ENCODE peak calls at places on chromosome 10, in five cellular contexts. W is kidney tubule cell, G is T-cell, N is IMR-90, O is K562. Y is an unnamed sample.

GRCh38 chr10:52999681-53000080 is 227.1 kb upstream of the MBL2 start:
- DNase-seq in W (no peak), G (no peak), N (no peak), O (no peak), Y (no peak)

GRCh38 chr10:113045155-113046055 is 95.4 kb downstream of the TCF7L2 start:
- DNase-seq in O (no peak), N (peak; percentile 93), W (peak; percentile 88), G (no peak), Y (peak; percentile 94)

GRCh38 chr10:21172774-21173432 is 275.8 kb upstream of the NEBL start:
- DNase-seq in G (no peak), O (peak; percentile 14), N (no peak), W (peak; percentile 40), Y (no peak)

GRCh38 chr10:77737608-77738007 is 100.0 kb upstream of the KCNMA1 start:
- DNase-seq in N (peak; percentile 94), O (no peak), G (no peak), W (peak; percentile 97), Y (peak; percentile 97)

GRCh38 chr10:31749981-31750850 is 178.4 kb downstream of the ARHGAP12 start:
- DNase-seq in G (no peak), O (no peak), W (no peak), N (no peak), Y (no peak)

GRCh38 chr10:86599729-86600128 is 54.6 kb upstream of the OPN4 start:
- DNase-seq in N (no peak), O (no peak), G (no peak), W (no peak), Y (no peak)

GRCh38 chr10:111078505-111079185 is 1.8 kb downstream of the ADRA2A start:
- DNase-seq in W (no peak), N (no peak), G (no peak), O (no peak), Y (no peak)

GRCh38 chr10:14880201-14880600 is 1.5 kb downstream of the SUV39H2 start:
- DNase-seq in G (no peak), N (no peak), O (no peak), W (peak; percentile 6), Y (no peak)

GRCh38 chr10:131237991-131238651 is 73.4 kb downstream of the TCERG1L start:
- DNase-seq in W (no peak), N (no peak), O (no peak), G (no peak), Y (no peak)

GRCh38 chr10:43237631-43238446 is 29.0 kb downstream of the RASGEF1A start:
- DNase-seq in N (no peak), O (no peak), G (no peak), W (no peak), Y (no peak)

GRCh38 chr10:71665456-71665855 is 54.1 kb downstream of the C10orf105 start:
- DNase-seq in O (no peak), N (no peak), W (no peak), G (no peak), Y (no peak)

GRCh38 chr10:22945934-22946673 is 18.3 kb downstream of the ARMC3 start:
- DNase-seq in O (no peak), G (no peak), N (no peak), W (no peak), Y (no peak)